ENCODE peak calls at places on chromosomes 11 and 22, in eight cellular contexts. L, S, G, X, B, U, A and E are unnamed samples.

GRCh38 chr22:33891455-33891854 is 28.8 kb downstream of the LARGE1 start:
- DNase-seq in X (no peak), L (no peak), A (no peak), S (no peak), G (no peak), U (no peak), B (no peak), E (no peak)

GRCh38 chr11:117781650-117782049 is 15.4 kb downstream of the DSCAML1 start:
- DNase-seq in A (no peak), U (no peak), B (no peak), G (no peak), L (no peak), X (no peak), S (no peak), E (no peak)

GRCh38 chr11:31655483-31655882 is 145.9 kb downstream of the ELP4 start:
- DNase-seq in S (no peak), G (no peak), A (no peak), X (no peak), B (peak; percentile 2), U (no peak), L (no peak), E (peak; percentile 13)

GRCh38 chr11:68436985-68437926 is 23.3 kb upstream of the PPP6R3 start:
- DNase-seq in S (no peak), A (no peak), G (no peak), L (no peak), B (peak; percentile 52), U (no peak), X (no peak), E (peak; percentile 93)

GRCh38 chr11:65375012-65375411 is 7.4 kb downstream of the SLC25A45 start:
- DNase-seq in S (no peak), L (no peak), A (no peak), U (no peak), X (no peak), G (no peak), B (no peak), E (no peak)

GRCh38 chr22:25493794-25494193 is 70.7 kb upstream of the GRK3 start:
- DNase-seq in L (no peak), S (no peak), U (no peak), G (no peak), A (no peak), B (no peak), X (no peak), E (no peak)

GRCh38 chr22:22863001-22863400 is 24.6 kb upstream of the IGLL5 start:
- DNase-seq in L (no peak), B (no peak), S (no peak), X (no peak), A (no peak), U (no peak), G (no peak), E (no peak)

GRCh38 chr22:31973739-31974138 is 29.4 kb downstream of the YWHAH start:
- DNase-seq in G (no peak), U (peak; percentile 86), A (no peak), S (no peak), L (no peak), X (no peak), B (no peak), E (no peak)

GRCh38 chr11:961921-962320 is 36.3 kb downstream of the AP2A2 start:
- DNase-seq in U (no peak), A (no peak), X (no peak), S (no peak), L (no peak), G (no peak), B (no peak), E (no peak)

GRCh38 chr22:50247748-50248147 is 2.9 kb upstream of the TUBGCP6 start:
- DNase-seq in U (peak; percentile 67), S (no peak), G (peak; percentile 43), B (no peak), A (no peak), X (no peak), L (no peak), E (peak; percentile 62)

GRCh38 chr11:107898270-107898669 is 30.0 kb upstream of the RAB39A start:
- DNase-seq in A (no peak), U (no peak), L (no peak), G (no peak), X (no peak), B (peak; percentile 67), S (no peak), E (peak; percentile 53)

GRCh38 chr11:81497202-81497804 is 1236.4 kb downstream of the FAM181B start:
- DNase-seq in U (peak; percentile 11), X (no peak), B (peak; percentile 2), S (no peak), A (peak; percentile 44), L (no peak), G (no peak), E (peak; percentile 13)

GRCh38 chr11:44575288-44575672 is 9.8 kb downstream of the CD82 start:
- DNase-seq in B (no peak), G (no peak), A (no peak), L (no peak), S (no peak), U (no peak), X (no peak), E (no peak)

GRCh38 chr11:47765086-47765485 is 2.1 kb downstream of the FNBP4 start:
- DNase-seq in S (no peak), X (no peak), G (no peak), A (no peak), B (no peak), U (no peak), L (no peak), E (no peak)

GRCh38 chr22:37195921-37196320 is 7.9 kb upstream of the C1QTNF6 start:
- DNase-seq in A (no peak), L (peak; percentile 47), X (no peak), U (no peak), S (no peak), B (no peak), G (no peak), E (no peak)

GRCh38 chr11:121514998-121515671 is 62.4 kb upstream of the SORL1-AS1 start:
- DNase-seq in X (no peak), A (no peak), B (no peak), S (peak; percentile 74), G (no peak), L (no peak), U (no peak), E (no peak)

GRCh38 chr22:26321469-26321913 is 107.6 kb upstream of the ASPHD2 start:
- DNase-seq in U (no peak), X (no peak), A (no peak), L (no peak), B (peak; percentile 50), G (no peak), S (no peak), E (peak; percentile 54)

GRCh38 chr11:62400760-62401159 is 18.1 kb upstream of the SCGB1A1 start:
- DNase-seq in A (no peak), B (peak; percentile 29), U (peak; percentile 75), L (peak; percentile 93), G (peak; percentile 63), S (no peak), X (no peak), E (peak; percentile 91)

GRCh38 chr11:69618237-69618636 is 22.7 kb upstream of the CCND1 start:
- DNase-seq in U (no peak), S (no peak), G (no peak), A (no peak), B (no peak), X (no peak), L (no peak), E (no peak)

GRCh38 chr22:20551805-20552449 is 44.5 kb downstream of the MED15 start:
- DNase-seq in B (no peak), S (no peak), U (no peak), G (no peak), L (peak; percentile 75), A (no peak), X (no peak), E (no peak)

GRCh38 chr22:29481265-29482000 is 1.4 kb downstream of the NEFH start:
- DNase-seq in B (no peak), L (no peak), G (no peak), U (no peak), X (no peak), A (no peak), S (peak; percentile 1), E (no peak)

GRCh38 chr11:119635041-119635745 is 93.8 kb downstream of the NECTIN1 start:
- DNase-seq in X (no peak), B (no peak), U (no peak), L (no peak), S (no peak), G (no peak), A (no peak), E (no peak)

GRCh38 chr11:27468209-27468608 is 4.4 kb downstream of the LGR4 start:
- DNase-seq in U (no peak), X (no peak), B (no peak), S (peak; percentile 33), G (no peak), L (no peak), A (no peak), E (peak; percentile 38)

GRCh38 chr11:128342511-128343133 is 244.7 kb downstream of the ETS1 start:
- DNase-seq in X (no peak), S (peak; percentile 100), A (no peak), L (no peak), U (peak; percentile 33), B (no peak), G (peak; percentile 74), E (peak; percentile 19)

GRCh38 chr11:117090111-117090706 is 8.0 kb downstream of the SIK3 start:
- DNase-seq in U (no peak), G (no peak), X (no peak), L (no peak), A (no peak), B (no peak), S (no peak), E (no peak)

GRCh38 chr11:115226556-115226955 is 277.7 kb downstream of the CADM1 start:
- DNase-seq in A (no peak), U (no peak), G (no peak), X (no peak), B (peak; percentile 55), S (no peak), L (no peak), E (peak; percentile 46)

GRCh38 chr11:47394322-47395224 is 13.8 kb upstream of the SLC39A13 start:
- DNase-seq in S (no peak), U (peak; percentile 57), X (no peak), G (peak; percentile 84), A (no peak), B (no peak), L (peak; percentile 84), E (no peak)

GRCh38 chr11:48049036-48049435 is 68.7 kb downstream of the PTPRJ start:
- DNase-seq in U (no peak), S (peak; percentile 16), L (no peak), G (no peak), A (no peak), X (no peak), B (no peak), E (no peak)

GRCh38 chr11:71489311-71490043 is 36.5 kb downstream of the NADSYN1 start:
- DNase-seq in G (no peak), L (peak; percentile 58), B (peak; percentile 41), U (no peak), A (no peak), S (no peak), X (no peak), E (no peak)

GRCh38 chr22:25083414-25084166 is 116.1 kb upstream of the CRYBB3 start:
- DNase-seq in A (no peak), L (no peak), S (no peak), B (no peak), G (no peak), U (no peak), X (no peak), E (no peak)